ENCODE peak calls at places on chromosome 1, in six cellular contexts. G, D, T, F, Z and O are unnamed samples.

GRCh38 chr1:227942021-227942715 is 5.6 kb downstream of the WNT9A start:
- DNase-seq in G (peak; percentile 49), D (no peak), T (no peak), F (peak; percentile 67), Z (peak; percentile 28), O (no peak)

GRCh38 chr1:201022824-201023516 is 544 bp downstream of the KIF21B start:
- DNase-seq in G (peak; percentile 54), D (peak; percentile 47), T (peak; percentile 68), F (peak; percentile 86), Z (no peak), O (no peak)

GRCh38 chr1:1215266-1215676 is 1.3 kb upstream of the TNFRSF4 start:
- DNase-seq in G (no peak), D (no peak), T (peak; percentile 31), F (peak; percentile 68), Z (no peak), O (no peak)

GRCh38 chr1:25427696-25428095 is 3.0 kb upstream of the MACO1 start:
- DNase-seq in G (no peak), D (no peak), T (no peak), F (no peak), Z (no peak), O (no peak)

GRCh38 chr1:201085902-201086735 is 26.1 kb downstream of the CACNA1S start:
- DNase-seq in G (peak; percentile 60), D (no peak), T (peak; percentile 64), F (no peak), Z (peak; percentile 70), O (peak; percentile 40)

GRCh38 chr1:184791199-184791935 is 36.7 kb upstream of the EDEM3 start:
- DNase-seq in G (no peak), D (no peak), T (no peak), F (no peak), Z (no peak), O (no peak)

GRCh38 chr1:157505481-157506272 is 46.6 kb downstream of the FCRL5 start:
- DNase-seq in G (peak; percentile 50), D (no peak), T (no peak), F (no peak), Z (peak; percentile 75), O (no peak)

GRCh38 chr1:228141871-228142615 is 2.0 kb downstream of the GUK1 start:
- DNase-seq in G (peak; percentile 17), D (peak; percentile 64), T (peak; percentile 58), F (peak; percentile 73), Z (no peak), O (no peak)

GRCh38 chr1:55584521-55585401 is 369.6 kb upstream of the USP24 start:
- DNase-seq in G (peak; percentile 42), D (no peak), T (peak; percentile 62), F (no peak), Z (no peak), O (no peak)

GRCh38 chr1:227894306-227894721 is 53.4 kb downstream of the WNT9A start:
- DNase-seq in G (no peak), D (peak; percentile 8), T (peak; percentile 34), F (peak; percentile 55), Z (no peak), O (peak; percentile 13)

GRCh38 chr1:222335586-222335985 is 212.3 kb downstream of the HHIPL2 start:
- DNase-seq in G (no peak), D (no peak), T (no peak), F (no peak), Z (no peak), O (no peak)

GRCh38 chr1:228219962-228220780 is 12.3 kb downstream of the OBSCN start:
- DNase-seq in G (no peak), D (no peak), T (no peak), F (no peak), Z (no peak), O (no peak)

GRCh38 chr1:31502926-31503511 is 73.3 kb upstream of the TINAGL1 start:
- DNase-seq in G (no peak), D (no peak), T (no peak), F (no peak), Z (no peak), O (no peak)

GRCh38 chr1:26745191-26745590 is 42.6 kb upstream of the PIGV start:
- DNase-seq in G (no peak), D (no peak), T (no peak), F (no peak), Z (no peak), O (no peak)

GRCh38 chr1:27137544-27138075 is 17.3 kb downstream of the SLC9A1 start:
- DNase-seq in G (peak; percentile 73), D (no peak), T (peak; percentile 80), F (peak; percentile 87), Z (peak; percentile 31), O (peak; percentile 71)

GRCh38 chr1:248837045-248837793 is 805 bp upstream of the ZNF672 start:
- DNase-seq in G (no peak), D (no peak), T (no peak), F (no peak), Z (no peak), O (no peak)

GRCh38 chr1:54329337-54329954 is 76.7 kb downstream of the SSBP3 start:
- DNase-seq in G (no peak), D (no peak), T (no peak), F (no peak), Z (no peak), O (no peak)

GRCh38 chr1:44221793-44222192 is 8.5 kb downstream of the DMAP1 start:
- DNase-seq in G (peak; percentile 9), D (no peak), T (no peak), F (no peak), Z (no peak), O (no peak)

GRCh38 chr1:207067695-207068094 is 14.6 kb downstream of the PFKFB2 start:
- DNase-seq in G (no peak), D (no peak), T (no peak), F (no peak), Z (no peak), O (no peak)

GRCh38 chr1:175887981-175888428 is 144.6 kb upstream of the TNR start:
- DNase-seq in G (peak; percentile 85), D (peak; percentile 21), T (peak; percentile 78), F (no peak), Z (peak; percentile 85), O (peak; percentile 56)

GRCh38 chr1:110612060-110612745 is 6.0 kb upstream of the KCNA2 start:
- DNase-seq in G (no peak), D (no peak), T (no peak), F (no peak), Z (no peak), O (no peak)

GRCh38 chr1:1942753-1943656 is 23.9 kb upstream of the TMEM52 start:
- DNase-seq in G (no peak), D (peak; percentile 16), T (peak; percentile 61), F (peak; percentile 82), Z (no peak), O (no peak)

GRCh38 chr1:2534775-2535387 is 4.8 kb upstream of the HES5 start:
- DNase-seq in G (no peak), D (no peak), T (no peak), F (no peak), Z (no peak), O (no peak)

GRCh38 chr1:40030528-40031135 is 9.9 kb upstream of the CAP1 start:
- DNase-seq in G (no peak), D (no peak), T (no peak), F (no peak), Z (no peak), O (no peak)

GRCh38 chr1:148307583-148308185 is 155.6 kb upstream of the NBPF11 start:
- DNase-seq in G (no peak), D (no peak), T (no peak), F (no peak), Z (no peak), O (peak; percentile 16)

GRCh38 chr1:63822540-63822939 is 48.7 kb downstream of the ROR1 start:
- DNase-seq in G (no peak), D (no peak), T (no peak), F (no peak), Z (no peak), O (no peak)

GRCh38 chr1:16018308-16018707 is 465 bp upstream of the HSPB7 start:
- DNase-seq in G (no peak), D (no peak), T (no peak), F (no peak), Z (no peak), O (no peak)

GRCh38 chr1:235022341-235023196 is 106.1 kb downstream of the TOMM20 start:
- DNase-seq in G (no peak), D (no peak), T (no peak), F (no peak), Z (peak; percentile 28), O (no peak)
- H3K4me1 ChIP-seq in G (no peaks in the 10 kb centered on the region), D (peaks cover 3% of the 10 kb centered on the region), T (no peaks in the 10 kb centered on the region), F (no peaks in the 10 kb centered on the region), Z (peaks cover 20% of the 10 kb centered on the region), O (peaks cover 14% of the 10 kb centered on the region)

GRCh38 chr1:209319057-209319432 is 264.5 kb upstream of the CAMK1G start:
- DNase-seq in G (no peak), D (no peak), T (no peak), F (no peak), Z (no peak), O (no peak)
- H3K4me1 ChIP-seq in G (no peaks in the 10 kb centered on the region), D (no peaks in the 10 kb centered on the region), T (no peaks in the 10 kb centered on the region), F (no peaks in the 10 kb centered on the region), Z (no peaks in the 10 kb centered on the region), O (no peaks in the 10 kb centered on the region)

GRCh38 chr1:161117681-161118581 is at the start of the genes NIT1 and PFDN2:
- DNase-seq in G (peak; percentile 94), D (peak; percentile 90), T (peak; percentile 94), F (peak; percentile 96), Z (peak; percentile 93), O (peak; percentile 91)
- H3K4me1 ChIP-seq in G (peaks cover 22% of the 10 kb centered on the region), D (peaks cover 23% of the 10 kb centered on the region), T (peaks cover 16% of the 10 kb centered on the region), F (peaks cover 26% of the 10 kb centered on the region), Z (peaks cover 15% of the 10 kb centered on the region), O (peaks cover 85% of the 10 kb centered on the region)

GRCh38 chr1:18928985-18929384 is 26.6 kb upstream of the ALDH4A1 start:
- DNase-seq in G (no peak), D (no peak), T (peak; percentile 29), F (no peak), Z (no peak), O (no peak)
- H3K4me1 ChIP-seq in G (peaks cover 26% of the 10 kb centered on the region), D (peaks cover 6% of the 10 kb centered on the region), T (peaks cover 21% of the 10 kb centered on the region), F (peaks cover 39% of the 10 kb centered on the region), Z (peaks cover 11% of the 10 kb centered on the region), O (peaks cover 39% of the 10 kb centered on the region)

GRCh38 chr1:36919491-36920145 is 114.7 kb downstream of the GRIK3 start:
- DNase-seq in G (no peak), D (no peak), T (no peak), F (no peak), Z (no peak), O (no peak)
- H3K4me1 ChIP-seq in G (peaks cover 7% of the 10 kb centered on the region), D (no peaks in the 10 kb centered on the region), T (no peaks in the 10 kb centered on the region), F (no peaks in the 10 kb centered on the region), Z (no peaks in the 10 kb centered on the region), O (no peaks in the 10 kb centered on the region)

DNA sequence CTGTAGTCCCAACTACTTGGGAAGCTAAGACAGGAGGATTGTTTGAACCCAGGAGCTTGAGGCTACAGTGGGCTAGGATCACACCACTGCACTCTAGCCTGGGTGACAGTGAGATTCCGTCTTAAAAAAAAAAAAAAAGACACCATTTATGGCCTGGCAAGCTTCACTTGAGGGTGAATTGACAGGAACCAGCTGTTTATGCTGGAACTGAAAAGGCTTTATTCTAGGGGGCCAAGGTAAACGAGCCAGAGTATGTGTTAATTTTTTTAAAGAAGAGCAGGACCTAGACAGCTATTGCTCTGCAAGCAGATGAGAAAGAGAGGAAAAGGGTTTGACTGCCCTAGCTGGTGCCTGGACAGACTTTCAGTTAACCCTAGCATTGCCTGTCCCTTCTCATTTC is 37.0 kb downstream of the S100A6 start:
- DNase-seq in G (no peak), D (no peak), T (no peak), F (no peak), Z (no peak), O (no peak)
- H3K4me1 ChIP-seq in G (peaks cover 3% of the 10 kb centered on the region), D (peaks cover 10% of the 10 kb centered on the region), T (no peaks in the 10 kb centered on the region), F (no peaks in the 10 kb centered on the region), Z (peaks cover 19% of the 10 kb centered on the region), O (no peaks in the 10 kb centered on the region)